ENCODE peak calls at places on chromosomes 11 and 22, in four cellular contexts. Q is AG09309, K is H9, Z is osteocyte. H is an unnamed sample.

GRCh38 chr11:118338637-118339061 is 3.9 kb downstream of the CD3D start:
- DNase-seq in Q (no peak), Z (no peak), K (no peak), H (no peak)

GRCh38 chr11:109940816-109941215 is 152.4 kb upstream of the ZC3H12C start:
- DNase-seq in K (no peak), Q (peak; percentile 45), Z (no peak), H (peak; percentile 41)

GRCh38 chr22:45878901-45879551 is 97.9 kb downstream of the WNT7B start:
- DNase-seq in Q (no peak), K (peak; percentile 35), Z (peak; percentile 75), H (no peak)

GRCh38 chr22:27820896-27821866 is 19.6 kb upstream of the MN1 start:
- DNase-seq in Z (no peak), K (no peak), Q (no peak), H (no peak)

GRCh38 chr11:7572001-7572712 is 58.4 kb downstream of the PPFIBP2 start:
- DNase-seq in Q (no peak), Z (no peak), K (peak; percentile 40), H (no peak)

GRCh38 chr11:109784536-109784935 is 308.7 kb upstream of the ZC3H12C start:
- DNase-seq in K (no peak), Z (no peak), Q (no peak), H (no peak)

GRCh38 chr22:47544696-47545095 is 782.2 kb downstream of the TBC1D22A start:
- DNase-seq in Q (no peak), K (no peak), Z (no peak), H (no peak)

GRCh38 chr11:123034587-123034986 is 27.3 kb downstream of the HSPA8 start:
- DNase-seq in K (no peak), Q (no peak), Z (no peak), H (no peak)

GRCh38 chr22:50434849-50435700 is 39.8 kb downstream of the SBF1 start:
- DNase-seq in Z (no peak), Q (no peak), K (no peak), H (no peak)

GRCh38 chr11:96340555-96340885 is 2.5 kb downstream of the MAML2 start:
- DNase-seq in Q (no peak), Z (no peak), K (no peak), H (no peak)

GRCh38 chr11:38718659-38719058 is 2120.6 kb upstream of the RAG2 start:
- DNase-seq in K (no peak), Q (no peak), Z (no peak), H (no peak)

GRCh38 chr11:38718049-38718448 is 2120.0 kb upstream of the RAG2 start:
- DNase-seq in Q (no peak), K (no peak), Z (no peak), H (no peak)

GRCh38 chr11:38723361-38723760 is 2125.3 kb upstream of the RAG2 start:
- DNase-seq in Q (no peak), Z (no peak), K (no peak), H (no peak)
- TF ChIP-seq CTCF in Q (no peak), Z (no peak), K (no peak), H (no peak)

GRCh38 chr11:10415817-10416392 is 39.2 kb upstream of the AMPD3 start:
- DNase-seq in Z (no peak), Q (no peak), K (no peak), H (no peak)
- TF ChIP-seq CTCF in Z (peak; percentile 23), Q (no peak), K (peak; percentile 30), H (no peak)

DNA sequence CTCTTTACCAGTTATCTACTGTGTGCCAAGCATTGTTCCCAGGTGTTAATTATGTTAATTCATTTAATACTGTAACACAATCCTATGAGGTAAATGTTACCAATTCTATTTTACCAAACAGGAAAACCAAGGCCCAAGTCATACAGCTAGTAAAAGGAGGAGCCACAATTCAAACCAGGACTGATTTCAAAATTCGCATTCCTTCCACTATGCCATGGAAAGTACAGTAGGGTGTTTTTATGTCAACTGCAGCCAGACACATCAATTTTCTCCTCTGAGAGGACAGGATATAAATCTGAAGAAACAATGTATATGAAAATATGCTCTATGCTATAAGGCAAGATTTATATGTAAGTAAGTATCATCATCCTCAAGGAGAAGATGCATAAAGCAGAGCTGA is 104.3 kb downstream of the RPL27A start:
- DNase-seq in Q (no peak), Z (no peak), K (no peak), H (no peak)
- TF ChIP-seq CTCF in Q (peak; percentile 28), Z (no peak), K (peak; percentile 38), H (peak; percentile 11)

GRCh38 chr11:111977141-111978027 is 40.2 kb downstream of the DIXDC1 start:
- DNase-seq in Z (peak; percentile 87), Q (no peak), K (peak; percentile 71), H (no peak)
- TF ChIP-seq CTCF in Z (no peak), Q (no peak), K (no peak), H (no peak)

GRCh38 chr11:66264893-66265292 is 3.5 kb upstream of the RAB1B start:
- DNase-seq in Z (no peak), K (peak; percentile 85), Q (no peak), H (no peak)
- TF ChIP-seq CTCF in Z (peak; percentile 33), K (peak; percentile 79), Q (peak; percentile 40), H (peak; percentile 25)

GRCh38 chr11:86403458-86403857 is 28.8 kb downstream of the CCDC81 start:
- DNase-seq in Q (no peak), Z (no peak), K (no peak), H (no peak)

GRCh38 chr11:86396403-86396802 is 21.7 kb downstream of the CCDC81 start:
- DNase-seq in Q (peak; percentile 16), K (no peak), Z (no peak), H (peak; percentile 11)

GRCh38 chr11:86397351-86397750 is 22.7 kb downstream of the CCDC81 start:
- DNase-seq in Q (no peak), K (no peak), Z (no peak), H (no peak)

GRCh38 chr11:86395061-86395551 is 20.4 kb downstream of the CCDC81 start:
- DNase-seq in K (peak; percentile 53), Z (no peak), Q (no peak), H (peak; percentile 16)

GRCh38 chr11:86398106-86398505 is 23.4 kb downstream of the CCDC81 start:
- DNase-seq in Q (no peak), K (no peak), Z (no peak), H (no peak)
- TF ChIP-seq CTCF in Q (no peak), K (no peak), Z (no peak), H (no peak)

H was measured in AG09319.